ENCODE peak calls at places on chromosomes 5 and 9, in eight cellular contexts. K, G, Z, V, N, F, S and L are unnamed samples.

GRCh38 chr9:101995231-101995630 is 256.8 kb upstream of the GRIN3A start:
- DNase-seq in S (no peak), V (no peak), Z (no peak), N (no peak), G (no peak), K (no peak), F (no peak), L (no peak)

GRCh38 chr5:84131372-84131771 is 253.3 kb downstream of the EDIL3 start:
- DNase-seq in K (peak), S (no peak), F (no peak), N (no peak), G (no peak), V (no peak), Z (no peak), L (no peak)

GRCh38 chr9:106916491-106917235 is 53.7 kb downstream of the ZNF462 start:
- DNase-seq in G (peak), N (no peak), K (no peak), Z (no peak), V (no peak), F (no peak), S (peak), L (peak)

GRCh38 chr5:9831823-9832222 is 201.7 kb upstream of the TAS2R1 start:
- DNase-seq in G (no peak), K (no peak), N (no peak), V (no peak), S (no peak), F (no peak), Z (no peak), L (no peak)

GRCh38 chr5:132770476-132771159 is 6.4 kb downstream of the SEPTIN8 start:
- DNase-seq in S (no peak), N (no peak), K (no peak), G (peak), F (no peak), V (no peak), Z (no peak), L (peak)

GRCh38 chr9:137449931-137450537 is 8.9 kb upstream of the ENTPD8 start:
- DNase-seq in K (no peak), Z (no peak), S (no peak), G (no peak), V (no peak), F (no peak), N (no peak), L (no peak)

GRCh38 chr5:140785905-140786686 is at the start of gene PCDHA1:
- DNase-seq in S (no peak), K (no peak), V (no peak), G (no peak), Z (no peak), N (no peak), F (no peak), L (no peak)

GRCh38 chr5:60435808-60436207 is 264.2 kb downstream of the DEPDC1B start:
- DNase-seq in V (no peak), Z (no peak), S (no peak), N (no peak), F (no peak), G (no peak), K (no peak), L (no peak)

GRCh38 chr5:14781106-14781505 is 90.5 kb downstream of the ANKH start:
- DNase-seq in G (no peak), Z (no peak), S (no peak), N (no peak), K (no peak), F (no peak), V (no peak), L (no peak)

GRCh38 chr9:132114102-132114707 is 34.5 kb upstream of the MED27 start:
- DNase-seq in V (no peak), Z (peak), N (no peak), S (peak), F (no peak), K (no peak), G (peak), L (peak)

GRCh38 chr9:113139225-113139829 is 11.5 kb upstream of the SLC31A2 start:
- DNase-seq in N (no peak), F (no peak), G (no peak), S (no peak), Z (no peak), K (no peak), V (no peak), L (no peak)

GRCh38 chr5:5613261-5613990 is 190.9 kb downstream of the ICE1 start:
- DNase-seq in G (no peak), Z (no peak), K (no peak), F (no peak), N (no peak), S (no peak), V (no peak), L (no peak)

GRCh38 chr9:72882117-72882775 is 70.6 kb downstream of the ALDH1A1 start:
- DNase-seq in K (no peak), Z (no peak), G (no peak), S (peak), V (no peak), F (no peak), N (no peak), L (no peak)

GRCh38 chr5:31982027-31982426 is 192.1 kb downstream of the GOLPH3 start:
- DNase-seq in V (no peak), S (no peak), Z (no peak), N (no peak), F (no peak), G (no peak), K (no peak), L (no peak)

GRCh38 chr5:142073617-142074405 is 34.8 kb upstream of the NDFIP1 start:
- DNase-seq in V (no peak), S (no peak), N (no peak), Z (no peak), G (no peak), F (no peak), K (peak), L (no peak)

GRCh38 chr5:66171349-66172344 is 27.5 kb downstream of the SREK1 start:
- DNase-seq in N (peak), S (peak), F (no peak), V (no peak), K (peak), Z (no peak), G (peak), L (no peak)

GRCh38 chr5:177297922-177298321 is 5.6 kb downstream of the RAB24 start:
- DNase-seq in F (no peak), G (no peak), N (no peak), S (no peak), K (no peak), V (no peak), Z (no peak), L (no peak)

GRCh38 chr9:100170556-100170955 is 71.5 kb downstream of the INVS start:
- DNase-seq in N (no peak), F (no peak), S (no peak), Z (no peak), K (no peak), V (no peak), G (no peak), L (no peak)

GRCh38 chr9:91071185-91071990 is 269.8 kb downstream of the SYK start:
- DNase-seq in K (no peak), S (peak), F (no peak), V (peak), G (peak), N (peak), Z (peak), L (no peak)

GRCh38 chr9:114287001-114287762 is 35.7 kb upstream of the ORM1 start:
- DNase-seq in V (no peak), K (no peak), G (no peak), F (no peak), Z (no peak), S (no peak), N (no peak), L (no peak)

GRCh38 chr5:173554038-173554955 is 62.2 kb downstream of the BOD1 start:
- DNase-seq in V (no peak), G (no peak), K (no peak), S (no peak), N (no peak), F (no peak), Z (no peak), L (no peak)

GRCh38 chr5:146048994-146049703 is 56.2 kb downstream of the PLAC8L1 start:
- DNase-seq in N (no peak), G (peak), F (peak), K (no peak), V (no peak), S (peak), Z (no peak), L (no peak)

GRCh38 chr5:73032635-73033034 is 76.8 kb downstream of the FCHO2 start:
- DNase-seq in Z (no peak), S (no peak), N (no peak), G (no peak), F (no peak), K (no peak), V (no peak), L (no peak)

GRCh38 chr5:39498247-39498952 is 73.6 kb upstream of the DAB2 start:
- DNase-seq in S (no peak), K (no peak), F (no peak), Z (no peak), V (no peak), N (no peak), G (peak), L (no peak)

GRCh38 chr9:89952401-89952800 is 347.6 kb downstream of the GADD45G start:
- DNase-seq in F (no peak), K (no peak), V (no peak), N (no peak), Z (no peak), S (no peak), G (no peak), L (no peak)

GRCh38 chr9:118640836-118641557 is 728.2 kb downstream of the BRINP1 start:
- DNase-seq in V (no peak), N (no peak), K (no peak), F (no peak), S (no peak), G (no peak), Z (no peak), L (no peak)

GRCh38 chr9:86122309-86122708 is 23.0 kb upstream of the GOLM1 start:
- DNase-seq in K (no peak), Z (no peak), F (no peak), V (no peak), G (no peak), N (no peak), S (no peak), L (no peak)

GRCh38 chr9:122131401-122131921 is 28.1 kb downstream of the NDUFA8 start:
- DNase-seq in Z (no peak), K (no peak), G (no peak), N (no peak), S (no peak), F (no peak), V (no peak), L (no peak)